ENCODE peak calls at places on chromosomes 12 and 14, in six cellular contexts. V, Z, N, M, D and S are unnamed samples.

GRCh38 chr12:119182701-119183493 is 4.2 kb downstream of the HSPB8 start:
- DNase-seq in M (no peak), N (no peak), D (no peak), Z (no peak), V (no peak), S (no peak)

GRCh38 chr12:124862768-124863408 is 776 bp downstream of the SCARB1 start:
- DNase-seq in Z (no peak), N (peak), V (no peak), M (peak), D (peak), S (no peak)

GRCh38 chr14:103716091-103716801 is 636 bp downstream of the ZFYVE21 start:
- DNase-seq in V (peak), D (no peak), Z (no peak), N (peak), M (peak), S (no peak)

GRCh38 chr14:64337901-64338615 is 43.9 kb upstream of the ESR2 start:
- DNase-seq in M (peak), Z (peak), D (peak), N (peak), V (no peak), S (no peak)

GRCh38 chr14:61322799-61323290 is 1.5 kb downstream of the PRKCH start:
- DNase-seq in D (peak), M (peak), V (no peak), N (no peak), Z (no peak), S (no peak)

GRCh38 chr12:1915082-1915968 is 3.1 kb downstream of the CACNA2D4 start:
- DNase-seq in M (no peak), N (peak), V (no peak), D (no peak), Z (peak), S (no peak)

GRCh38 chr12:132305560-132305966 is 23.8 kb downstream of the GALNT9 start:
- DNase-seq in M (no peak), V (peak), Z (no peak), D (no peak), N (no peak), S (no peak)

GRCh38 chr14:24289649-24290283 is 9.8 kb downstream of the DHRS1 start:
- DNase-seq in N (no peak), V (no peak), D (no peak), M (no peak), Z (no peak), S (no peak)

GRCh38 chr12:109760031-109760929 is 46.7 kb downstream of the FAM222A start:
- DNase-seq in N (no peak), Z (peak), V (peak), M (no peak), D (no peak), S (no peak)

GRCh38 chr12:53048033-53048779 is 1.7 kb upstream of the TNS2 start:
- DNase-seq in Z (peak), V (peak), N (no peak), M (peak), D (no peak), S (peak)

GRCh38 chr14:92443167-92443566 is 70.4 kb upstream of the RIN3 start:
- DNase-seq in V (no peak), M (no peak), Z (no peak), D (no peak), N (no peak), S (no peak)

GRCh38 chr14:92458136-92458958 is 55.2 kb upstream of the RIN3 start:
- DNase-seq in N (no peak), M (no peak), D (no peak), Z (no peak), V (no peak), S (no peak)

GRCh38 chr12:17278946-17279345 is 673.0 kb upstream of the LMO3 start:
- DNase-seq in M (no peak), D (peak), Z (no peak), N (no peak), V (no peak), S (no peak)

GRCh38 chr12:106066051-106066705 is 72.6 kb downstream of the NUAK1 start:
- DNase-seq in N (no peak), D (no peak), M (no peak), V (no peak), Z (no peak), S (no peak)

GRCh38 chr14:54664961-54665360 is 98.0 kb downstream of the SAMD4A start:
- DNase-seq in Z (no peak), D (no peak), N (no peak), M (no peak), V (no peak), S (no peak)

DNA sequence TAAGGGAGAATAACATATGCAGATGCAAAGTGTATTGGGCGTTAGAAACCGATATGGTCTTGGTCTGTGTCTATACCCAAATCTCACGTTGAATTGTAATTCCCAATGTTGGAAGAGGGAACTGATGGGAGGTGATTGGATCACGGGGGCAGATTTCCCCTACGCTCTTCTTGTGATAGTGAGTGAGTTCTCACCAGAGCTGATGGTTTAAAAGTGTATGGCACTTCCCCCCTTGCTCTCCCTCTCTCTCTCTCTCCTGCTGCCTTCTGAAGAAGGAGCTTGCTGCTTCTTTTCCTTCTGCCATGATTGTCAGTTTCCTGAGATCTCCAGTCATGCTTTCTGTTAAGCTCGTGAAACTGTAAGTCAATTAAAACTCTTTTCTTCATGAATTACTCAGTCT is 1891.2 kb upstream of the FLRT2 start:
- DNase-seq in V (no peak), M (no peak), N (no peak), D (no peak), Z (no peak), S (no peak)
- TF ChIP-seq CTCF in V (no peak), M (no peak), N (no peak), D (no peak), Z (no peak), S (no peak)

GRCh38 chr12:76799362-76799761 is 35.4 kb downstream of the ZDHHC17 start:
- DNase-seq in Z (no peak), M (no peak), N (no peak), V (no peak), D (no peak), S (no peak)
- H3K4me3 ChIP-seq in Z (no peak), M (no peak), N (no peak), V (no peak), D (no peak), S (no peak)

DNA sequence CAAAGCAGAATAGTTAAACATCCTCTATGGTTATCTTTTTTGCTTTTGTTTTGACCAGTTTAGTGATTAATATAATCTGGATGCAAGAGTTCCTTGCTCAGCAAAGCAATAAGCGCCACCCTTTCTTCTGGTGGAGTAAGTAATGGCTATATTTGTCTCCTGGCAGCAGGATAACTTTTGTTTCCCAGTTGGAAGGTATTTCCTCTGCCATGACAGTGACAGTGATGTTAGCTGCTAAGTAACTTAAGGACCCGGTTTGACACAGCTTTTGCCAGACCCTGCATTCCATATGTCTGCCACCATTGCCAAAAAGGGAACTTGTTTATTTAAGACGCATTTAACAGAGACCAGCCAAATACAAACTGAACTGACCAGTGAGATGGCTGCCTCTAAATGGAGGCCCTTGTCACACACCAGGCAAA is 70.4 kb upstream of the NR2C1 start:
- DNase-seq in V (no peak), Z (no peak), M (peak), N (no peak), D (peak), S (no peak)
- TF ChIP-seq CTCF in V (no peak), Z (no peak), M (no peak), N (no peak), D (no peak), S (no peak)

DNA sequence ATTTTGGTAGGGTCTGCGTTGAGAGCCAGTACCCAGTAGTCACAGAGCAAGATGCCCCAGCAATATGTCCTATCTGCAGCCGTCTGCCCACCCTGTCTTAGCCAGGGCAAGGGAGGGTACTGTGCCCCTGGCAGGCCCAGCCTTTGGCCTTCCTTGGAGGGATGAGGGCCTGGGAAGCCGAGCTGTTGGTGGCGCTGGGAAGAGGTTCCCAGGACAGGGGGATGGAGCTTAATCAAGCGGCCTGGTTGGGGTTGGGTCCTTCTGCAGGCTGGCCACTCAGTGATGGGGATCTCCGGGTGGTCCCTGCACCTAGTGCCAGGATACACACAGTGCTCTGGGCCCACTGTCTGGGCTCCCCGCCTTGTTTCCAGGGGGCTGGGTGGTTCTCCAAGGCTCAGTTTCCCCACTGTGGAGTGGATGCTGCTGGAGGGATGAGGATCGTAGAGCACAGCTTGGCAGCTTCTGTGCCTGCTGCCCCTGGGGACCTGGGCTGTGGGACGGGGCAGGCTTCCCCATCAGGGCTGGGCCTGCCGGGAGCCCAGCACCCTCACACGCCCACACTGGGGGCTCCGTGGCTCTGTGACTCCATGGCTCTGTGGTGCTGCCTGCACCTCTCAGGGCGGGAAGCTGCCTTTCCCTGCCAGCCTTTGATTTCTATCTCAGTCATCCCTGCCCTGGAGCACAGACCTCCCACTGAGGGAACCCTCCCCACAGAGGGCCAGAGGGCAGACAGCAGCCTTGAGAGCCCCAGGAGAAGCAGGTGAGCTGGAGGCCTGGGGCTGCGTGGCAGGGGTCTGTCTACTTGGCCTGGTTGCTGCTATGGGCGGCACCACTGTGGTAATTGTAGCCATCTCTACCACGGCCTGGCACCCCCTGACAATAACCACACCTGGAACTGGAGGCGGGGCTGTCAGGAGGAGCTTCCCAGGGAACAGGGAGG is 357.0 kb downstream of the TMEM121 start:
- DNase-seq in Z (peak), M (no peak), D (no peak), V (peak), N (no peak), S (no peak)
- H3K4me3 ChIP-seq in Z (no peak), M (no peak), D (no peak), V (no peak), N (no peak), S (no peak)

GRCh38 chr12:42039599-42039998 is 105.1 kb downstream of the GXYLT1 start:
- DNase-seq in D (no peak), N (no peak), V (no peak), Z (no peak), M (no peak), S (no peak)

GRCh38 chr12:42039146-42039545 is 105.5 kb downstream of the GXYLT1 start:
- DNase-seq in M (peak), V (no peak), D (no peak), N (no peak), Z (no peak), S (no peak)
- TF ChIP-seq CTCF in M (no peak), V (no peak), D (no peak), N (no peak), Z (no peak), S (no peak)

GRCh38 chr14:85532570-85532969 is 2.6 kb downstream of the FLRT2 start:
- DNase-seq in Z (no peak), N (no peak), M (no peak), D (no peak), V (no peak), S (no peak)
- H3K4me3 ChIP-seq in Z (peak), N (no peak), M (peak), D (peak), V (peak), S (peak)

GRCh38 chr14:56117765-56118610 is at the start of gene PELI2:
- DNase-seq in Z (peak), V (peak), M (peak), N (peak), D (peak), S (peak)
- TF ChIP-seq CTCF in Z (peak), V (no peak), M (no peak), N (no peak), D (peak), S (peak)

GRCh38 chr12:28216016-28216415 is 25.8 kb downstream of the CCDC91 start:
- DNase-seq in D (no peak), M (no peak), V (no peak), N (no peak), Z (no peak), S (no peak)

GRCh38 chr12:28219827-28220226 is 29.6 kb downstream of the CCDC91 start:
- DNase-seq in M (no peak), N (no peak), D (no peak), Z (no peak), V (no peak), S (no peak)

GRCh38 chr12:28215021-28215420 is 24.8 kb downstream of the CCDC91 start:
- DNase-seq in N (no peak), Z (no peak), M (no peak), D (no peak), V (no peak), S (no peak)

GRCh38 chr12:28218875-28219274 is 28.6 kb downstream of the CCDC91 start:
- DNase-seq in M (no peak), N (no peak), Z (no peak), D (no peak), V (no peak), S (no peak)

DNA sequence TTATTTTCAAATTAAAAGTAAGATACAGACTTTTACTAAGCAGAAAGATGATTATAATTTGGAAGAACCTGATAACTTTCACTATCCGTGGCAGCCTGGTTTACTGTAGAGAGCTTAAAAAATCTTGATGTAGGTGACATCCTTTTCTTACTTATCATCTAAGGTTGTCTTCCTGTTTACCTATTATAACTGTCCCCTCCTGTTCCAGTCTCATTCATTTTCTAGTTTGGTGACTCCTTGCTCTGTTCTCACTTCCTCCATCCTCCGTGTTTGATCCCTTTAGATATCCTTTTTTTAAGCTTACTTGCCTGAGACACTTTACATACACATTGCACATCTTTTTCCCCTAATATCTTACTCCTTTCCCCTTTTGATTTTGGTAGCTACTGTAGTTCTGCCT is 27.5 kb downstream of the CCDC91 start:
- DNase-seq in D (no peak), M (no peak), N (no peak), Z (no peak), V (no peak), S (no peak)
- H3K4me3 ChIP-seq in D (no peak), M (no peak), N (no peak), Z (no peak), V (no peak), S (no peak)

DNA sequence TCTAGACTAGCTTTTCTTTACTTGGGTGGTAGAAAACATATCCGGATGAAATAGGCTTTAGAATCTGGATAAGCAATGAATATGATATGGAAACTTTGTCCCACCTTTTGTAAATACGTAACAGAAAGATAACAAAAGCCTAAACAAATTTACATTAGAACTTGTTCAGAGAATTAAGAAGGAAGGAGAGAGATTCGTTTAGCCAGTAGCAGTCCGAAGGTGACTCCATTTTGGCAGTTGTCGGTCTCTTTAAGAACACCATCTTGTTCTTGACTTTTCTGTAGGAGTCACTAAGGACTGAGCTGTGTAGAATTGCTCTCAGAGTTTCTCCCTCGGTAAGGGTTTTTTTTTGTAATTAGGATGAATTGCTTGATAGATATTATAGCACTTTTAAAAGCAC is 475.1 kb downstream of the PCNX1 start:
- DNase-seq in N (no peak), D (no peak), V (no peak), Z (no peak), M (no peak), S (no peak)
- TF ChIP-seq CTCF in N (no peak), D (no peak), V (no peak), Z (no peak), M (no peak), S (no peak)